ENCODE peak calls at places on chromosome 4, in seven cellular contexts. M is adrenal gland, S is heart left ventricle, G is testis, R is IMR-90, W is ovary, B is stomach. Q is an unnamed sample.

GRCh38 chr4:76028242-76028859 is 5.1 kb upstream of the CXCL10 start:
- DNase-seq in M (peak), S (no peak), G (no peak), R (peak), W (no peak), B (no peak), Q (no peak)

GRCh38 chr4:7735961-7736360 is 203.7 kb downstream of the AFAP1 start:
- DNase-seq in M (no peak), S (no peak), G (no peak), R (no peak), W (no peak), B (no peak), Q (no peak)

GRCh38 chr4:112038861-112039260 is 106.4 kb upstream of the FAM241A start:
- DNase-seq in M (no peak), S (no peak), G (no peak), R (peak), W (no peak), B (no peak), Q (no peak)

GRCh38 chr4:1172228-1172851 is at the start of gene SPON2:
- DNase-seq in M (peak), S (no peak), G (no peak), R (peak), W (peak), B (no peak), Q (peak)

GRCh38 chr4:55866290-55866907 is 13.0 kb downstream of the EXOC1 start:
- DNase-seq in M (no peak), S (no peak), G (no peak), R (peak), W (no peak), B (no peak), Q (no peak)

GRCh38 chr4:4606321-4606720 is 64.5 kb upstream of the STX18 start:
- DNase-seq in M (peak), S (no peak), G (no peak), R (peak), W (no peak), B (no peak), Q (no peak)

GRCh38 chr4:67922697-67923096 is 38.9 kb upstream of the TMPRSS11D start:
- DNase-seq in M (no peak), S (no peak), G (no peak), R (no peak), W (no peak), B (no peak), Q (no peak)

GRCh38 chr4:101264993-101265815 is 82.1 kb downstream of the PPP3CA start:
- DNase-seq in M (no peak), S (no peak), G (no peak), R (no peak), W (no peak), B (no peak), Q (no peak)

GRCh38 chr4:87853108-87853507 is 20.3 kb downstream of the MEPE start:
- DNase-seq in M (no peak), S (no peak), G (no peak), R (peak), W (no peak), B (no peak), Q (no peak)

GRCh38 chr4:125520258-125520990 is 205.7 kb downstream of the FAT4 start:
- DNase-seq in M (no peak), S (no peak), G (no peak), R (peak), W (no peak), B (no peak), Q (no peak)

GRCh38 chr4:7472443-7473013 is 37.8 kb upstream of the PSAPL1 start:
- DNase-seq in M (no peak), S (no peak), G (no peak), R (no peak), W (no peak), B (no peak), Q (no peak)

GRCh38 chr4:108168672-108169562 is at the start of gene LEF1:
- DNase-seq in M (peak), S (peak), G (peak), R (peak), W (no peak), B (peak), Q (peak)

GRCh38 chr4:15068298-15068697 is 66.0 kb downstream of the CPEB2 start:
- DNase-seq in M (no peak), S (no peak), G (no peak), R (no peak), W (no peak), B (no peak), Q (no peak)

GRCh38 chr4:159308571-159309340 is 205.9 kb downstream of the RAPGEF2 start:
- DNase-seq in M (no peak), S (no peak), G (no peak), R (peak), W (no peak), B (no peak), Q (no peak)

GRCh38 chr4:675980-676870 is 1.9 kb downstream of the MYL5 start:
- DNase-seq in M (no peak), S (no peak), G (no peak), R (no peak), W (no peak), B (no peak), Q (no peak)

GRCh38 chr4:150949342-150949741 is 65.7 kb downstream of the LRBA start:
- DNase-seq in M (no peak), S (no peak), G (no peak), R (no peak), W (no peak), B (no peak), Q (no peak)

GRCh38 chr4:19380600-19380999 is 871.1 kb upstream of the SLIT2 start:
- DNase-seq in M (no peak), S (no peak), G (no peak), R (peak), W (no peak), B (no peak), Q (no peak)

GRCh38 chr4:36328130-36328529 is 46.7 kb downstream of the DTHD1 start:
- DNase-seq in M (no peak), S (no peak), G (no peak), R (no peak), W (no peak), B (no peak), Q (no peak)

GRCh38 chr4:108166038-108166437 is 2.7 kb downstream of the LEF1 start:
- DNase-seq in M (no peak), S (no peak), G (no peak), R (no peak), W (no peak), B (no peak), Q (no peak)

GRCh38 chr4:41281038-41281634 is 24.4 kb downstream of the UCHL1 start:
- DNase-seq in M (peak), S (peak), G (peak), R (peak), W (peak), B (no peak), Q (no peak)

GRCh38 chr4:71870456-71870855 is 86.6 kb upstream of the GC start:
- DNase-seq in M (no peak), S (no peak), G (no peak), R (no peak), W (no peak), B (no peak), Q (no peak)

GRCh38 chr4:185113340-185113739 is 29.7 kb upstream of the SLC25A4 start:
- DNase-seq in M (no peak), S (no peak), G (no peak), R (peak), W (no peak), B (no peak), Q (no peak)

GRCh38 chr4:107747748-107748486 is 27.9 kb upstream of the PAPSS1 start:
- DNase-seq in M (no peak), S (no peak), G (no peak), R (no peak), W (no peak), B (no peak), Q (peak)

GRCh38 chr4:107945809-107946208 is 14.5 kb downstream of the CYP2U1 start:
- DNase-seq in M (no peak), S (no peak), G (no peak), R (no peak), W (no peak), B (no peak), Q (no peak)

GRCh38 chr4:155758500-155759371 is at the start of gene GUCY1B1:
- DNase-seq in M (peak), S (peak), G (peak), R (peak), W (peak), B (peak), Q (peak)

GRCh38 chr4:52659722-52660261 is 691 bp upstream of the USP46 start:
- DNase-seq in M (peak), S (peak), G (peak), R (no peak), W (peak), B (peak), Q (peak)

DNA sequence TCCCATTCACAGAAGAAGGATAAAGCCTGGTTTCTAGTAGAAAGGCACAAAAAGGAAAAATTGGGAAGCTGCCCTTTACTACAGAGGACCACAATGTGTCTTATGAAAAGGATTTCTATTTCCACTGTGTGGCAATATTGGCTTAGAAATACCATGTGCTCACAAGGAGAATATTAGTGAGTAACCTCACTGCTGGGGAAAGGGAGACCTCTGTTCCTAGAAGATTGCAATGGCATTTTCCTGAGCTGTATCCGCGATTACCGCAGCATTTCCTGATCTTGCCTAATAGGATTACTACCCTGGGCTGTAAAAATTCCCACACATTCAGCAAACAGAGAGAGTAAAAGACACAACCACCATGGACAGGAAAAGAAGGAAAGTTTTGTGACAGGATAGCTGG is 308.8 kb upstream of the TECRL start:
- DNase-seq in M (no peak), S (no peak), G (no peak), R (no peak), W (no peak), B (no peak), Q (no peak)
- TF ChIP-seq CTCF in M (no peak), S (no peak), G (no peak), R (no peak), W (no peak), B (no peak), Q (no peak)

GRCh38 chr4:138334346-138335016 is 92.3 kb upstream of the SLC7A11 start:
- DNase-seq in M (no peak), S (no peak), G (no peak), R (no peak), W (no peak), B (peak), Q (no peak)
- TF ChIP-seq POLR2A in M (no peak), S (no peak), G (no peak), R (no peak), W (no peak), B (no peak), Q (no peak)

GRCh38 chr4:92299152-92299551 is 4.6 kb upstream of the GRID2 start:
- DNase-seq in M (no peak), S (no peak), G (no peak), R (peak), W (no peak), B (no peak), Q (no peak)
- TF ChIP-seq CTCF in M (no peak), S (no peak), G (no peak), R (peak), W (no peak), B (no peak), Q (no peak)

GRCh38 chr4:154590329-154591006 is at the start of gene FGA:
- DNase-seq in M (no peak), S (no peak), G (no peak), R (no peak), W (no peak), B (no peak), Q (no peak)

GRCh38 chr4:154586296-154587033 is 4.1 kb downstream of the FGA start:
- DNase-seq in M (no peak), S (no peak), G (peak), R (no peak), W (no peak), B (no peak), Q (no peak)

GRCh38 chr4:154589296-154590197 is 995 bp downstream of the FGA start:
- DNase-seq in M (no peak), S (no peak), G (no peak), R (no peak), W (no peak), B (no peak), Q (no peak)

GRCh38 chr4:154585369-154586018 is 5.0 kb downstream of the FGA start:
- DNase-seq in M (no peak), S (no peak), G (no peak), R (no peak), W (no peak), B (no peak), Q (no peak)

GRCh38 chr4:154588198-154588597 is 2.3 kb downstream of the FGA start:
- DNase-seq in M (no peak), S (no peak), G (no peak), R (no peak), W (no peak), B (no peak), Q (no peak)
- TF ChIP-seq POLR2A in M (no peak), S (no peak), G (no peak), R (no peak), W (no peak), B (no peak), Q (no peak)

DNA sequence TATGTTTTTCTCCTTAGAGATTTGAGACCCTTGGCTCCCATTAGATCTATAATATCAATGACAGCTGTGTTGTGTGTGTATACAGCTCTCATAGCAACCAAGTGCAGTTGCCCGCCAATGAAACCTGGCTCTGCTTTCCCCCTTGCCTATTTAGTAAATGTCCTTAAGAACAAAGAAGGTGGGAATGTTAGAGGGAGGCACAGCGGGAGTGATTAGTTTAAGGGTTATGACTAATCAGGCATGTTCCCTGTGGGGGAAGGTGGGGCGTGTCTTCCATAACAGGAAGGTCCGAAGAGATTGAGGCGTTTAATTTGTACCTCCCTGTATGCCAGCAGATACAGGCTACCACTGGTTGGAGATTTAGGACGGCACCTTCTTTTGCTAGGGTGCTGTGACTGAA is 100.5 kb upstream of the TBC1D9 start:
- DNase-seq in M (no peak), S (peak), G (no peak), R (peak), W (no peak), B (peak), Q (no peak)
- TF ChIP-seq CTCF in M (no peak), S (no peak), G (no peak), R (no peak), W (no peak), B (no peak), Q (no peak)

DNA sequence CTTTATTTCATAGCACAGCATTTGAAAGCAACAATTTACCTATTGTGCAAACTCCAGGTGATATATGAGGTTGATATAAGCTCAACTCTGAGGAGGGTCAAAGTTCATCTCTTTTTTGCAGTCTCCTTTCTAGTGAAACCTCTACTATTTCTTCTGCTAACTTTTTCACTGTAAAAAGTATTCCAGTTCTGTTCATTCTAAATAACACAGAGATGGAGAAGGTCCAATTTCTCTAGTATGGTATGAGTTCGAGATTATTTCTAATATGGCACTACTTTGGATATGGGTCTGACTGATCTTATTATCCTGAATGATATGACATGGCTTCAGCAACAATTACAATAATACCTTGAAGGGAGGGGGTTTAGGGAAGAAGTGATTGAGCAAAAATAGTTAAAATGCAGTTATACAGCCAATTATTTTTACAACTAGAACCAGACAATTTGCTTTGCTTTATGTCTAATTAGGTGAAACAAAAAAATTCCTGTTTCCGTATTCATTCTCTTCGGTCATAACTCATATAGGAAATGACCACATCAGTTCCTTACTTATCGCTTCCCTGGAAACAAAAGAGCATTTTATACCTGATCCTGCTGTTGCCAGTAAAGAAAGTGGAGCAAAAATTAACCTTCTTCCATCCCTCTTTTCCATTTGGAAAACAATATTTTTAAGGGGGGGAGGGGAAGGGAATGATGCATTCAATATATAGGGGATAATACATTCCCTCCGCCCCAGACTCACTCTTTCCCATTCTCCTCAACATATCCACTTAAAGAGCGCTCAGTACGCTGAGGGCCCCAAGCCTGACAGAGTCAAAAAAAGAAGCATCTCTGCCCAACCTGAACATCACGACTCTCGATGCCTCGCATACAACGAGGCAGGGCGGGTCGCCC is 1.0 kb downstream of the TBC1D9 start:
- DNase-seq in M (no peak), S (no peak), G (no peak), R (no peak), W (no peak), B (no peak), Q (no peak)
- TF ChIP-seq POLR2A in M (no peak), S (no peak), G (no peak), R (no peak), W (no peak), B (no peak), Q (no peak)

GRCh38 chr4:86717651-86718050 is 123.5 kb downstream of the PTPN13 start:
- DNase-seq in M (no peak), S (no peak), G (no peak), R (no peak), W (no peak), B (no peak), Q (no peak)

GRCh38 chr4:86720508-86721068 is 126.5 kb downstream of the PTPN13 start:
- DNase-seq in M (no peak), S (no peak), G (no peak), R (peak), W (no peak), B (no peak), Q (no peak)

GRCh38 chr4:86721412-86721811 is 127.3 kb downstream of the PTPN13 start:
- DNase-seq in M (no peak), S (no peak), G (no peak), R (no peak), W (no peak), B (no peak), Q (no peak)

DNA sequence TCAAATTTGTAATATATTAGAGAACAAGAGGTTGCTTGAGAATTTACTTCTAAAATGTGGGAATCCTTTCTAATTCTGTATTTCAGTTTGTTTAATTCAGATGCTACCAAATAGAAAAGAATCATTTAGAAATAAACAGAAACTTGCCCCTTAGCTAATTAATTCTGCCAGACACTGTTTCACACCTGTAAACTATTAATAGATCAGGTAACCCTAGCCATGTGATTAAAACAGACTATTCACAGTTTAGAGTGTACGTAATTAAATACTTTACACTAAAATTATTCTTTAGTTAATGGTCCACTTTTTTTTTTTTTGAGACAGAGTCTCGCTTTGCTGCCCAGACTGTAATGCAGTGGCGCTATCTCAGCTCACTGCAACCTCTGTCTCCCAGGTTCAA is 124.0 kb downstream of the PTPN13 start:
- DNase-seq in M (no peak), S (no peak), G (no peak), R (no peak), W (no peak), B (no peak), Q (no peak)
- TF ChIP-seq CTCF in M (no peak), S (no peak), G (no peak), R (no peak), W (no peak), B (no peak), Q (no peak)

Q was measured in breast epithelium.